ENCODE peak calls at places on chromosome 3, in four cellular contexts. Z is fibroblast of the aortic adventitia, Q is astrocyte of the spinal cord, I is mucosa of descending colon. C is an unnamed sample.

GRCh38 chr3:124467980-124468902 is 262.0 kb upstream of the UMPS start:
- DNase-seq in I (peak), Z (peak), Q (peak), C (peak)

GRCh38 chr3:165839296-165840076 is 2.3 kb upstream of the BCHE start:
- DNase-seq in I (no peak), Q (no peak), Z (no peak), C (no peak)

GRCh38 chr3:105094588-105094987 is 272.1 kb upstream of the ALCAM start:
- DNase-seq in Z (no peak), Q (no peak), I (no peak), C (no peak)

GRCh38 chr3:195770081-195770840 is 41.5 kb downstream of the MUC4 start:
- DNase-seq in I (no peak), Z (no peak), Q (no peak), C (no peak)

GRCh38 chr3:105040026-105040622 is 326.6 kb upstream of the ALCAM start:
- DNase-seq in Z (peak), Q (peak), I (no peak), C (no peak)

GRCh38 chr3:101383656-101384055 is 63.3 kb upstream of the IMPG2 start:
- DNase-seq in I (no peak), Z (no peak), Q (no peak), C (no peak)

GRCh38 chr3:45948409-45948808 is 5.1 kb downstream of the CXCR6 start:
- DNase-seq in I (no peak), Q (peak), Z (peak), C (peak)

GRCh38 chr3:10284496-10284895 is 8.3 kb downstream of the GHRL start:
- DNase-seq in Q (no peak), Z (no peak), I (no peak), C (no peak)

GRCh38 chr3:138465451-138465850 is 31.0 kb downstream of the ESYT3 start:
- DNase-seq in Z (no peak), Q (no peak), I (no peak), C (no peak)

GRCh38 chr3:52240886-52241244 is 1.9 kb upstream of the TWF2 start:
- DNase-seq in Z (no peak), Q (no peak), I (no peak), C (no peak)

GRCh38 chr3:4953119-4953518 is 26.1 kb upstream of the BHLHE40 start:
- DNase-seq in Z (no peak), I (no peak), Q (peak), C (no peak)

GRCh38 chr3:108346301-108346989 is 50.1 kb downstream of the HHLA2 start:
- DNase-seq in I (no peak), Z (peak), Q (no peak), C (no peak)

GRCh38 chr3:146080578-146080977 is 80.4 kb downstream of the PLOD2 start:
- DNase-seq in Z (no peak), Q (no peak), I (no peak), C (no peak)

GRCh38 chr3:162742159-162742717 is 1245.6 kb downstream of the OTOL1 start:
- DNase-seq in I (no peak), Q (no peak), Z (no peak), C (no peak)

GRCh38 chr3:118803096-118803476 is 231.6 kb downstream of the IGSF11 start:
- DNase-seq in Q (no peak), Z (no peak), I (no peak), C (no peak)

GRCh38 chr3:181885868-181886630 is 174.3 kb downstream of the SOX2 start:
- DNase-seq in Q (no peak), I (no peak), Z (no peak), C (no peak)

GRCh38 chr3:174023445-174023844 is 625.9 kb downstream of the NLGN1 start:
- DNase-seq in Q (peak), I (no peak), Z (peak), C (no peak)

GRCh38 chr3:140863481-140864084 is 78.1 kb upstream of the SLC25A36 start:
- DNase-seq in Z (peak), I (peak), Q (peak), C (peak)

GRCh38 chr3:185954366-185954723 is 16.5 kb upstream of the TRA2B start:
- DNase-seq in I (no peak), Z (no peak), Q (no peak), C (no peak)

GRCh38 chr3:161271646-161272045 is 50.5 kb downstream of the NMD3 start:
- DNase-seq in Q (no peak), I (no peak), Z (no peak), C (no peak)

GRCh38 chr3:188169826-188170455 is 16.0 kb downstream of the LPP start:
- DNase-seq in Z (no peak), Q (no peak), I (no peak), C (no peak)

GRCh38 chr3:173748140-173748539 is 350.6 kb downstream of the NLGN1 start:
- DNase-seq in Q (no peak), Z (no peak), I (no peak), C (no peak)

GRCh38 chr3:72453686-72454085 is 394.6 kb downstream of the SHQ1 start:
- DNase-seq in Q (no peak), Z (peak), I (no peak), C (peak)

GRCh38 chr3:126056681-126057546 is 27.0 kb downstream of the SLC41A3 start:
- DNase-seq in I (no peak), Q (peak), Z (no peak), C (peak)

DNA sequence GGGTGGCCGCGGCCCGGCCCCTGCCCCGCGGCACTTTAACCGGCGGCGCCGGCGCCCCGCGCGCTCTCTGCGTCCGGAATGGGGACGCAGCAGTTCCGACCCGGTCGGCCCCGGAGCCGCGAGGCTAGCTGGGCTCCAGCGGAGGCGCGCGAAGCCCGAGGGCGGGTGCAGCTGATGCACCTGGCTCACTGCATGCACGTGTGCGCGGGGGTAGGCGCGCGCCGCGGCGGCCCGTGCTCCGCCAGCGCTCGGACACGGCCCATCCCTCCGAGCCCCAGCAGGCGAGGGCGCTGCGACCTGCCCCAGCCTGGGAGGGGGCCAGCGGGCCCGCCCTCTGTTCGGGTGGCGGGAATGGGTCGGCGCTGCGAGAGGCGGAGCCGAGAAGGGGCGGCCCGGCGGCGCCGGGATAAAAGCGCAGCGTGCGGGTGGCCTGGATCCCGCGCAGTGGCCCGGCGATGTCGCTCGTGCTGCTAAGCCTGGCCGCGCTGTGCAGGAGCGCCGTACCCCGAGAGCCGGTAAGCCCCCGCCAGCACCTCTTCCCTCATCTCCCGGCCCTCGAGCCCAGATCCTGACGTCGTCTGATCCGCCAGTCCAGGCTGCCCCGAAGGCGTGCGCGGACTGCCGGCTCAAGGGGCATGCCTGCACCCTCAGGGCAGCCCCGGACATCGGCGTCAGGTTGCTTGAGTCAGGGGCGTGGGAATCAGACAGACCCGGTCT is at the start of the genes CHDH and IL17RB:
- DNase-seq in Q (no peak), I (peak), Z (no peak), C (no peak)
- TF ChIP-seq CTCF in Q (no peak), I (no peak), Z (no peak), C (no peak)

GRCh38 chr3:22684739-22685138 is 518.4 kb upstream of the UBE2E2 start:
- DNase-seq in Q (no peak), Z (no peak), I (peak), C (no peak)

GRCh38 chr3:22691407-22691806 is 511.7 kb upstream of the UBE2E2 start:
- DNase-seq in I (no peak), Q (no peak), Z (no peak), C (no peak)

GRCh38 chr3:22685598-22685997 is 517.5 kb upstream of the UBE2E2 start:
- DNase-seq in Z (no peak), I (no peak), Q (no peak), C (no peak)
- TF ChIP-seq CTCF in Z (no peak), I (no peak), Q (peak), C (no peak)

DNA sequence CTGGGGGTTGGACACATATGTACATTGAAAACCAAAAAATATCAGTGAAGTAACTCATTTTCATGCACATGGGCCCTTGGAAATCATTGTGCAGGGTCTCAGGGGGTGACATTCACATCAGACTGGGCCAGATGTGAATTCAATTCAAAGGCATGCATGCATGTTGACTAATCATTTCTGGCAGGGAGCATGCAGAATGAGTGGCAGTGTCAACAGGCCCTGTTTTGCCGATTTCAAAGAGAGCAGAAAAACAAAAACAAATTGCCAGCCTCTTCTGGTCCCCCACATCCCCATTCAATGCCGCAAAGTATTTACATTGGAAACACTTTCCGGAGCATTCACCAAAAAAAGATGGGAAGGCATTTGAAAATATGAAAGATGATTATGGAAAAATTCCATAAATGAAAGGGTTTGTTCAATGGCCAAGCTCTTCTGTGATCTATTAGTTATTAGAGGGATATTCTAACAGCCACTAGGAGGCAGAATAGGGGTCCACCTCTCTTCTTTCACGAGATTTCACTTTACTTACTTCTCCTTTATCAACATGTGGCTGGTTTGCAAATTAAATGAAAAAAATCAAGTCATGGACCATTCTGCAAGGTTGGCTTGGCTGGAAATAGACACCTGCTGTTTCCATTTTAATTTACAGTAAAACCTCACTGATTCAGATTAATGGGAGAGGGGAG is 119.9 kb upstream of the FEZF2 start:
- DNase-seq in Q (no peak), Z (peak), I (no peak), C (no peak)
- TF ChIP-seq CTCF in Q (peak), Z (peak), I (no peak), C (peak)

DNA sequence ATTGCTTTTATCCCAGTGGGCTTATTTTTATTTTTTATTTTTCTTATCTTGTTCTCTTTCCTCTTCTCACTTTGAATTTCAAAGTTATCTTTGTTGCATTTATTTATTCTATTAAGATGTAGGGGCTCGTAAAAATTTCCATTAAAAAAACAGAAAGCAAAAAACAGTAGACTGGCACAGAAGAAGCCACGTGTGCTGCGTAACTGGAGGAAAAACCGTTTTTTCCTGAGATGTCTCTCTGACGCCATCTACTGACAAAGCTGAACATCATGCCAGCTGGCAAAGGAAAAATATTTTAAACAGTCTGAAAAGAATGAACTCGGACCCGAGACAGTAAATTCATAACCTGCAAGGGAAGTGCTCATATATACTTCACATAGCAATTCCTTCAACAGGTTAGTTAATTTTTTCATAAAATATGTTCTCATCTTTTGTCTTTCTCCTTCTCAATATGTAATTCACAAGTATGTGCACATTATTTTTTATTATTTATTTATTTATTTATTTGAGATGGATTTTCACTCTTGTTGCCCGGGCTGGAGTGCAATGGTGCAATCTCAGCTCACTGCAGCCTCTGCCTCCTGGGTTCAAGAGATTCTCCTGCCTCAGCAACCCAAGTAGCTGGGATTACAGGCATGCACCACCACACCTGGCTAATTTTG is 10.5 kb upstream of the MFSD1 start:
- DNase-seq in Q (peak), Z (peak), I (peak), C (peak)
- TF ChIP-seq CTCF in Q (peak), Z (peak), I (peak), C (peak)

GRCh38 chr3:47411696-47412452 is 31.1 kb downstream of the PTPN23 start:
- DNase-seq in Q (no peak), Z (no peak), I (no peak), C (no peak)

GRCh38 chr3:47413751-47414150 is 32.9 kb downstream of the PTPN23 start:
- DNase-seq in Q (no peak), I (no peak), Z (no peak), C (no peak)

GRCh38 chr3:47412453-47412756 is 31.6 kb downstream of the PTPN23 start:
- DNase-seq in Q (no peak), I (no peak), Z (no peak), C (no peak)

GRCh38 chr3:47414161-47414564 is 33.3 kb downstream of the PTPN23 start:
- DNase-seq in Z (no peak), Q (no peak), I (no peak), C (no peak)

DNA sequence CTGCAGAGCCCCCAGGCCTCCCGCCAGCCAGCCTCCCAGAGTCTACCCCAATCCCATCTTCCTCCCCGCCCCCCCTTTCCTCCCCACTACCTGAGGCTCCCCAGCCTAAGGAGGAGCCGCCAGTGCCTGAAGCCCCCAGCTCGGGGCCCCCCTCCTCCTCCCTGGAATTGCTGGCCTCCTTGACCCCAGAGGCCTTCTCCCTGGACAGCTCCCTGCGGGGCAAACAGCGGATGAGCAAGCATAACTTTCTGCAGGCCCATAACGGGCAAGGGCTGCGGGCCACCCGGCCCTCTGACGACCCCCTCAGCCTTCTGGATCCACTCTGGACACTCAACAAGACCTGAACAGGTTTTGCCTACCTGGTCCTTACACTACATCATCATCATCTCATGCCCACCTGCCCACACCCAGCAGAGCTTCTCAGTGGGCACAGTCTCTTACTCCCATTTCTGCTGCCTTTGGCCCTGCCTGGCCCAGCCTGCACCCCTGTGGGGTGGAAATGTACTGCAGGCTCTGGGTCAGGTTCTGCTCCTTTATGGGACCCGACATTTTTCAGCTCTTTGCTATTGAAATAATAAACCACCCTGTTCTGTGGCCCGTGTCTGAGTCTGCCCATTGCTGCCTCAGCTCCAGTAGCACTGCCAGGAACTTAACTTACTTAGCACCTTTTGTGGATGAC is 32.2 kb downstream of the PTPN23 start:
- DNase-seq in Q (no peak), Z (no peak), I (no peak), C (no peak)
- TF ChIP-seq CTCF in Q (peak), Z (no peak), I (no peak), C (peak)

GRCh38 chr3:40511031-40511718 is 5.3 kb downstream of the ZNF620 start:
- DNase-seq in Q (no peak), I (no peak), Z (no peak), C (no peak)

GRCh38 chr3:40504636-40505430 is 1.0 kb upstream of the ZNF620 start:
- DNase-seq in I (no peak), Q (peak), Z (peak), C (peak)

GRCh38 chr3:40499952-40500351 is 5.9 kb upstream of the ZNF620 start:
- DNase-seq in Q (no peak), Z (no peak), I (no peak), C (no peak)

GRCh38 chr3:40505599-40506462 is at the start of gene ZNF620:
- DNase-seq in I (peak), Z (peak), Q (peak), C (no peak)
- TF ChIP-seq CTCF in I (no peak), Z (peak), Q (peak), C (peak)

DNA sequence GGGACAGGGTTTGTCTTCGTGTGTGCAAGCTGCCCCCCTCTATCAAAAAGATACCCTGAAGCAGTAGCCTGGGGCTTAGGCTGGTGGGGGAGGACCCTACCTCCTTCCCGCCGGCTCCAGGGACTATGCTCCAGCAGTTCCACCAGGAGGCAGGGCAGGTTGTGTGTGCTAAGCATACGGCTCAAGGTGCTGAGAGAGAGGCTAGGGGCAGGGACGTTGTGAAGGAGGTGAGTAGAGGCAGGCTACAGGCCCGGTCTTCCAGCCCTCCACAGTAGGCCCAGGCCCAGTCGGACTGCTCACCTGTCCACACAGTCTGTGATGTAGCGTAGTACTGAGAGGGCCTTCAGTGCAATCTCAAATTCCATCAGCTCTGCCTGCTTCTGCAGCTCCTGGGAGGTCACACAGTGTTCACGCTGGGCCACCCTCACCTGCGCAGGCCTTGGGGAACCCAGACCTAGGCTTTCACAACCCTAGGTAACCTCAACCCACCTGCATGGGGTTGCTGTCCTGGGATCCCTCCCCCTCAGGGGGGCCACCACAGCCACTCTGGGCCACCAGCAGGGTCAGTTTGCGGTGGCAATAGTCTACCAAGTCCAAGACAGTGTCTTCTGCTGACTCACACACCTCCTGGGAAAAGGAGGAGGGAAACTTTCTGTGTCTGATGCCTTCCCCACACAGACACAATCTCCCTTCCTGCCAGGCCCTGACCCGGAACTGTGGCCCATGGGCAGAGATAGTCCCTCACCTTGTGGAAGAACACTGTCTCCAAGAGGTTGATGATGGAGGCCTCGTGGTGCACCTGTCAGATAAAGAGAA is 2.4 kb upstream of the RASSF1 start:
- DNase-seq in Z (no peak), I (no peak), Q (no peak), C (no peak)
- TF ChIP-seq CTCF in Z (no peak), I (no peak), Q (no peak), C (peak)

GRCh38 chr3:177802151-177802900 is 605.0 kb upstream of the TBL1XR1 start:
- DNase-seq in Z (no peak), Q (peak), I (no peak), C (peak)

GRCh38 chr3:177804646-177805045 is 607.4 kb upstream of the TBL1XR1 start:
- DNase-seq in I (no peak), Q (no peak), Z (no peak), C (no peak)

GRCh38 chr3:177804032-177804431 is 606.8 kb upstream of the TBL1XR1 start:
- DNase-seq in Q (no peak), Z (no peak), I (no peak), C (no peak)

GRCh38 chr3:177800565-177800964 is 603.3 kb upstream of the TBL1XR1 start:
- DNase-seq in Z (no peak), I (no peak), Q (no peak), C (peak)

DNA sequence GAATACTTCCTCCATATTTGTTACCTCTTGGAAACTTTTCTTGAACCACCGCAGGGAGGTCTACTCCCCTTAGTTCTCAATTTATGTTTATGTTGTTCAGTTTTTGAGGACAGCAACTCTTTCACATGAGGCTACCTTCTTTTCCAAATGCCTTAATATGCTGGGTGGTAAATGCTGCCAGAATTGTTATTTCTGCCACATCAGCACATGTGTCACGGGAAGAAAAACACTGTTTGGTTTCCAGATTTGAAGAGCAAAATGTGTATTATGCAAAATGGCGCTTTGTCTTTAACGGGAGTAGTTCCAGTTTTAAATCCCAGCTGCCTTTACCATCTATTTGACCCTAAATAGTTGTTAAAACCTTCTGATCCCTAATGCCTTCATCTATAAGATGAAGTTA is 606.2 kb upstream of the TBL1XR1 start:
- DNase-seq in Z (no peak), Q (no peak), I (no peak), C (no peak)
- TF ChIP-seq CTCF in Z (no peak), Q (no peak), I (no peak), C (no peak)

GRCh38 chr3:115386347-115386746 is 237.0 kb upstream of the GAP43 start:
- DNase-seq in Q (no peak), Z (no peak), I (no peak), C (no peak)
- TF ChIP-seq CTCF in Q (no peak), Z (no peak), I (no peak), C (no peak)